ENCODE peak calls at places on chromosomes 4 and X, in eight cellular contexts. E is A549; F is activated T-cell treated with anti-CD3 and anti-CD28 coated beads for 1 hour; P is stimulated activated CD4-positive, alpha-beta T cell treated with anti-CD3 and anti-CD28 coated beads, Interleukin-1b, Interleukin-23, amount 100 ng/mL, for 1 hour; X is mucosa of descending colon; U is uterus; L is GM12891; R is mesothelial cell of epicardium. G is an unnamed sample.

GRCh38 chr4:54067163-54067562 is 2.8 kb upstream of the CHIC2 start:
- DNase-seq in E (peak), F (no peak), P (no peak), X (peak), U (peak), L (no peak), R (no peak), G (no peak)

GRCh38 chr4:172142331-172142738 is 329.1 kb downstream of the GALNTL6 start:
- DNase-seq in E (peak), F (no peak), P (no peak), X (no peak), U (no peak), L (no peak), R (no peak), G (no peak)

GRCh38 chr4:151917145-151917775 is 156.5 kb upstream of the GATB start:
- DNase-seq in E (no peak), F (no peak), P (no peak), X (no peak), U (no peak), L (no peak), R (no peak), G (no peak)

GRCh38 chrX:23766650-23767551 is 16.1 kb upstream of the SAT1 start:
- DNase-seq in E (no peak), F (no peak), P (no peak), X (no peak), U (no peak), L (no peak), R (no peak), G (no peak)

GRCh38 chr4:145347684-145348083 is 134.0 kb upstream of the SMAD1 start:
- DNase-seq in E (no peak), F (no peak), P (no peak), X (no peak), U (no peak), L (no peak), R (no peak), G (no peak)

GRCh38 chr4:159363376-159363775 is 260.5 kb downstream of the RAPGEF2 start:
- DNase-seq in E (no peak), F (no peak), P (no peak), X (no peak), U (no peak), L (no peak), R (no peak), G (no peak)

GRCh38 chr4:125317526-125317880 is 2.7 kb downstream of the FAT4 start:
- DNase-seq in E (peak), F (no peak), P (no peak), X (peak), U (peak), L (no peak), R (no peak), G (peak)

GRCh38 chr4:93659629-93660028 is 168.9 kb upstream of the ATOH1 start:
- DNase-seq in E (peak), F (no peak), P (no peak), X (no peak), U (no peak), L (no peak), R (no peak), G (no peak)

GRCh38 chr4:174505892-174506291 is 16.4 kb downstream of the HPGD start:
- DNase-seq in E (no peak), F (no peak), P (no peak), X (no peak), U (no peak), L (no peak), R (no peak), G (no peak)

GRCh38 chr4:144894525-144894924 is 203.5 kb downstream of the ANAPC10 start:
- DNase-seq in E (no peak), F (no peak), P (no peak), X (peak), U (no peak), L (no peak), R (no peak), G (no peak)

GRCh38 chr4:15250021-15250441 is 177.8 kb upstream of the C1QTNF7 start:
- DNase-seq in E (no peak), F (no peak), P (no peak), X (no peak), U (no peak), L (no peak), R (no peak), G (no peak)

GRCh38 chr4:153432971-153433752 is 33.0 kb upstream of the TMEM131L start:
- DNase-seq in E (peak), F (peak), P (peak), X (peak), U (peak), L (peak), R (no peak), G (peak)

GRCh38 chr4:81746071-81746470 is 274.4 kb upstream of the RASGEF1B start:
- DNase-seq in E (no peak), F (no peak), P (no peak), X (no peak), U (no peak), L (no peak), R (no peak), G (no peak)

GRCh38 chrX:65587616-65588526 is 53.3 kb upstream of the LAS1L start:
- DNase-seq in E (peak), F (no peak), P (no peak), X (peak), U (peak), L (no peak), R (no peak), G (no peak)

GRCh38 chr4:14445882-14446281 is 556.4 kb upstream of the CPEB2 start:
- DNase-seq in E (no peak), F (no peak), P (no peak), X (no peak), U (no peak), L (no peak), R (no peak), G (no peak)

GRCh38 chrX:50762578-50762977 is 51.4 kb downstream of the SHROOM4 start:
- DNase-seq in E (no peak), F (no peak), P (no peak), X (no peak), U (no peak), L (no peak), R (no peak), G (no peak)

GRCh38 chr4:76905521-76905920 is 7.6 kb upstream of the SOWAHB start:
- DNase-seq in E (no peak), F (no peak), P (no peak), X (no peak), U (no peak), L (no peak), R (no peak), G (no peak)

GRCh38 chr4:16852168-16852567 is 46.3 kb downstream of the LDB2 start:
- DNase-seq in E (no peak), F (no peak), P (no peak), X (no peak), U (no peak), L (no peak), R (no peak), G (no peak)

GRCh38 chr4:156764145-156764544 is 207.5 kb downstream of the PDGFC start:
- DNase-seq in E (no peak), F (no peak), P (no peak), X (no peak), U (no peak), L (no peak), R (no peak), G (no peak)

GRCh38 chr4:71184195-71184781 is 154.5 kb upstream of the SLC4A4 start:
- DNase-seq in E (peak), F (peak), P (no peak), X (peak), U (no peak), L (peak), R (no peak), G (peak)

GRCh38 chrX:110002300-110003166 is at the start of gene TMEM164:
- DNase-seq in E (peak), F (peak), P (peak), X (peak), U (peak), L (peak), R (peak), G (peak)

GRCh38 chr4:41877020-41877796 is 58.0 kb upstream of the TMEM33 start:
- DNase-seq in E (no peak), F (no peak), P (no peak), X (no peak), U (no peak), L (no peak), R (no peak), G (no peak)

GRCh38 chrX:29662759-29663503 is 552.4 kb upstream of the MAGEB2 start:
- DNase-seq in E (peak), F (no peak), P (no peak), X (no peak), U (no peak), L (no peak), R (no peak), G (no peak)

GRCh38 chr4:142405021-142405991 is 440.8 kb downstream of the INPP4B start:
- DNase-seq in E (peak), F (peak), P (no peak), X (peak), U (peak), L (no peak), R (no peak), G (peak)

GRCh38 chr4:13588954-13589353 is 38.6 kb downstream of the BOD1L1 start:
- DNase-seq in E (no peak), F (no peak), P (no peak), X (no peak), U (no peak), L (no peak), R (no peak), G (no peak)

GRCh38 chr4:101205878-101206277 is 141.4 kb downstream of the PPP3CA start:
- DNase-seq in E (peak), F (no peak), P (no peak), X (peak), U (no peak), L (no peak), R (no peak), G (no peak)

GRCh38 chr4:70703695-70704332 is 15.5 kb downstream of the UTP3 start:
- DNase-seq in E (no peak), F (no peak), P (no peak), X (peak), U (no peak), L (no peak), R (no peak), G (no peak)

GRCh38 chrX:31147175-31147574 is 75.3 kb upstream of the FTHL17 start:
- DNase-seq in E (no peak), F (no peak), P (no peak), X (no peak), U (no peak), L (no peak), R (no peak), G (no peak)